ENCODE peak calls at places on chromosomes 12 and 14, in five cellular contexts. Y is CD8-positive, alpha-beta T cell; S is MM.1S; F is mammary epithelial cell; A is Panc1. L is an unnamed sample.

GRCh38 chr12:126874427-126875026 is 1392.4 kb upstream of the TMEM132C start:
- DNase-seq in Y (peak; percentile 53), S (peak; percentile 40), F (peak; percentile 21), A (peak; percentile 22), L (peak; percentile 53)

GRCh38 chr12:26056335-26056734 is 68.5 kb downstream of the BHLHE41 start:
- DNase-seq in Y (no peak), S (no peak), F (peak; percentile 78), A (no peak), L (no peak)

GRCh38 chr12:123143753-123144461 is 7.0 kb downstream of the PITPNM2 start:
- DNase-seq in Y (no peak), S (no peak), F (no peak), A (no peak), L (no peak)

GRCh38 chr12:130126023-130126432 is 36.2 kb upstream of the FZD10 start:
- DNase-seq in Y (no peak), S (no peak), F (peak; percentile 16), A (no peak), L (no peak)

GRCh38 chr14:36667679-36668078 is 6.0 kb downstream of the PAX9 start:
- DNase-seq in Y (no peak), S (no peak), F (no peak), A (no peak), L (no peak)

GRCh38 chr12:89779090-89779489 is 70.5 kb upstream of the ATP2B1 start:
- DNase-seq in Y (no peak), S (no peak), F (peak; percentile 62), A (no peak), L (no peak)

GRCh38 chr12:6792522-6793201 is 3.3 kb downstream of the CD4 start:
- DNase-seq in Y (peak; percentile 34), S (no peak), F (no peak), A (no peak), L (peak; percentile 63)

GRCh38 chr14:25406818-25407217 is 356.9 kb upstream of the STXBP6 start:
- DNase-seq in Y (no peak), S (peak; percentile 44), F (peak; percentile 8), A (no peak), L (peak; percentile 54)

GRCh38 chr12:93536766-93537515 is 35.5 kb upstream of the SOCS2 start:
- DNase-seq in Y (no peak), S (peak; percentile 64), F (no peak), A (no peak), L (no peak)

GRCh38 chr12:22728989-22729388 is 104.0 kb downstream of the ETNK1 start:
- DNase-seq in Y (no peak), S (peak; percentile 56), F (no peak), A (no peak), L (no peak)

GRCh38 chr12:89566615-89567014 is 40.8 kb upstream of the POC1B start:
- DNase-seq in Y (no peak), S (no peak), F (peak; percentile 95), A (no peak), L (no peak)

GRCh38 chr12:27331927-27332324 is 710 bp upstream of the BMAL2 start:
- DNase-seq in Y (no peak), S (no peak), F (peak; percentile 42), A (no peak), L (no peak)

GRCh38 chr14:94322648-94323570 is at the start of gene SERPINA6:
- DNase-seq in Y (no peak), S (no peak), F (no peak), A (no peak), L (no peak)

GRCh38 chr12:132861558-132861957 is 25.8 kb downstream of the CHFR start:
- DNase-seq in Y (no peak), S (no peak), F (no peak), A (no peak), L (no peak)

DNA sequence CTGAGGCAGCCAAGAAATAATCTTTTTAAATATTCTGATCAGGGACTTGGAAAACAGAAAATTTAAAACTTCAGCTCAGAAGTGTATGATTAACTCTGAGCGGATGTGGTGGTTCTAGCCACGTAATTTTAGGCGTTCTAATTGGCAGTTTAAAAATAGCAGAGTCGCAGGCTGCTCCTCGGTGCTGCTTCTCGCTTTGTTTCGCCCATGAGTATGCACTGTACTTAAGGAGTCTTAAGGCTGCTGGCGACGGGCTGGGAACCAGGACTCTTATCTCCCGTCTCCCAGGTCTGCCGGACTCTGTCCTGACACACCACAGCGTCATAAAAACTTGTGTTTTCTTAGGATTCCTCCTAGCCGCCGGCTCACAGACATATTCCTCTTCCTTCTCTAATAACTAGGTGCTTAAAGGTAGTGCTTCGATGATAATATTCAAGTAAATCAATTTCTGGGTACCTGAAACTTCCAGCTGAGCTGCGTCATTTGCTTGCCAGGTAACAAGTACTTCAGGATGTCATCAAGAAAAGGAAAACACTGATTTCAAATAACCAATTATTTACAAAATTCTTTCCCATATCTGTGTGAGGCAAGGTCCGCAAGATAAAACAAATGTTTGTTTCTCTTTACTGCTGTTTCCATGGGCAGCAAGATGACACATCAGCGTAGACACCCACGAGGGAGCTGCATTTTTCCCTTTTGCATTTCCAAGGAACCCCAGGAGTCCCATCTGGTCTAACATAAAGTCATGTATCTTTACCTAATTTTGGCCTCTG is 113.2 kb upstream of the PELI2 start:
- DNase-seq in Y (peak; percentile 25), S (no peak), F (no peak), A (no peak), L (peak; percentile 44)
- H3K4me3 ChIP-seq in Y (no peak overlapping the region), S (no peak overlapping the region), F (no peak overlapping the region), A (peak overlapping the region; percentile 8), L (no peak overlapping the region)

DNA sequence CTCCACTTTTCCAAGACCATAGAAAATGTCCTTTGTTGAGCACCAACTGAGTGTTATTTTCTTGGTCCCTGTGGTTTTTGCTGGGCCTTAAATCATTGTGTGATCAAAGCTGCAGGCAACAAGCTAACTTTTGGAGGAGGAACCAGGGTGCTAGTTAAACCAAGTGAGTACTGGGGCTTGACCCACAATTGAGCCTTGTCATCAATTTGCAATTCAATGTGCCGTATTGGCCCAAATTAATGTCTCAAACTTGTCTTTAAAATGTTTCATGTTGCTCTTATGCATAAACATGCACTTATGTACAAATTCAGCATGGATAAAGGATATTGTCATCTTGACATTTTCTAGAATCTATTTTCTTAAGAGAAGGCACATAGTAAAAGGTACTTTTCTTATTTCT is 62.3 kb downstream of the DAD1 start:
- DNase-seq in Y (no peak), S (no peak), F (no peak), A (no peak), L (no peak)
- H3K4me3 ChIP-seq in Y (peak overlapping the region; percentile 61), S (no peak overlapping the region), F (no peak overlapping the region), A (no peak overlapping the region), L (no peak overlapping the region)

GRCh38 chr14:76376001-76376404 is at the start of gene ESRRB:
- DNase-seq in Y (no peak), S (no peak), F (peak; percentile 11), A (no peak), L (no peak)
- H3K4me3 ChIP-seq in Y (no peak within 1 kb of the TSS), S (no peak within 1 kb of the TSS), F (peak within 1 kb of the TSS; percentile 34), A (peak within 1 kb of the TSS; percentile 26), L (no peak within 1 kb of the TSS)

GRCh38 chr12:47819544-47819901 is 180 bp downstream of the HDAC7 start:
- DNase-seq in Y (no peak), S (no peak), F (no peak), A (no peak), L (no peak)

GRCh38 chr12:47822386-47822785 is 2.7 kb upstream of the HDAC7 start:
- DNase-seq in Y (no peak), S (no peak), F (no peak), A (no peak), L (no peak)

GRCh38 chr12:47821346-47821706 is 1.6 kb upstream of the HDAC7 start:
- DNase-seq in Y (no peak), S (no peak), F (no peak), A (no peak), L (no peak)

GRCh38 chr12:47819902-47820630 is at the start of gene HDAC7:
- DNase-seq in Y (peak; percentile 75), S (peak; percentile 85), F (peak; percentile 68), A (no peak), L (peak; percentile 68)

DNA sequence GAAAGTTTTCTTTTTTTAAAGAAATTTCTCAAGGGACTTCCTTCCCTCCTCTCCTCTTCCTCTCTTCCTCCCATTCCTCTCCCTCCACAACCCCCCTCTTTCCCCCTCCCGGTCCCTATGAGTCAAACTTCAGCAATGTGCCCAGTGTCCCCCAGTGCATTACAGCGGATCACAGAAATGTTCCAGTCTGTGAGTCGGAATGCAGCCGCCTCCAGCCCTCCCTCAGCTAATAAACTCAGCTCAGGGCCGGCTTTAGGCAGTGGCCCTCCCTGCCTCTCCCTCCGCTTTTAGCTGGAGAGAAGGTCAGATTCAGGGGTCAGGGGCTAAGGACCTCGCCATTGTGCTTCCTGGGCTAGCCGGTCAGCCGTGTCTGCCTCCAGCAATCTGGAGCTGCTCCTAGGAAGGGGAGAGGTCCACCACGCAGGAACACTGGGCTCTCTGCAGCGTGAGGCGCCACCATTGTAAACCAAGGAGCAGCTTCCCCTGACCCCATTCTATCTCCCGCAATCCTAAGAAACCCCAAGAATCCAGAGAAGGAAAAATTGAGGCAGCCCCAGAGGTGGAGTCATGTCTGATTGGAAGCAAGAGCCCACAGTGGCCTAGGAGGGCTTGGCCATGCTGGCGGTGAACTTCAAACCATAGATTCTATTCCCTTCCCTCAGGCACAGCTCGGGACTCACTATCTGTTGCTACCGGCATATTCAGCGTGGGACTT is 1.1 kb upstream of the HDAC7 start:
- DNase-seq in Y (no peak), S (no peak), F (peak; percentile 85), A (no peak), L (no peak)
- H3K4me3 ChIP-seq in Y (peak overlapping the region; percentile 71), S (peak overlapping the region; percentile 83), F (peak overlapping the region; percentile 79), A (peak overlapping the region; percentile 78), L (peak overlapping the region; percentile 81)

DNA sequence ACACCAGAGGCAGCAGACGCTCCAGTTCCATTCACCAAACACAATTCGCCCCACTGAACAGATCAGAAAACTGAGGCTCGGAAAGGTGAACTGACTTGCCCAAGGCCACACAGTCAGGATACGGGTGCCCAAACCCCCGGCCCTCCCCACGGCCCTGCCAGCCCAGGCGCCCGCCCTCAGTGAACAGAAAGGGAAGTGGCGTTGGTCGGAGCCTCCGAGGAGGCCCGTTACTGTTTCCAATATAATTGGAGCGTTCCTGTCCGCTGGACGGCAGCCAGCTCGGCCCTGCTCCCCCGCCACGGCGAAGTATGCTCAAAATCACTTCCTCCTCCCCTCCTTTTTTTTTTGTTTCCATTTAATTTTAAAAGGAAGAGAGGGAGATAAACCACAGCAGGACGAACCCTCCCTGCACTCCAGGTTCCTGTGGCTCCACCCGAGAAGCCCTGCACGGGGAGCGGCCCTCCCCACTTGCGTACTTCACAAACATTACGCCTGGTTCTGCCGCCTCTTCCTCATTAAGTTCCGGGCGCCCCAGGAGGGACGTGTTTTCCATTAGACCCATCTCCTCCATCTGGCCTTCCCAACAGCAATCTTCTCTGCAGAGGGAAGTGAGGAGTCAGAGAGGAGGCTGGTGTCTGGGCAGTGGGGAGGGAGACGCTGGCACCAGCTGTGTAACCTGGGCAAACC is 61.1 kb downstream of the NCOR2 start:
- DNase-seq in Y (no peak), S (no peak), F (no peak), A (no peak), L (no peak)
- H3K4me3 ChIP-seq in Y (no peak overlapping the region), S (no peak overlapping the region), F (no peak overlapping the region), A (no peak overlapping the region), L (no peak overlapping the region)

DNA sequence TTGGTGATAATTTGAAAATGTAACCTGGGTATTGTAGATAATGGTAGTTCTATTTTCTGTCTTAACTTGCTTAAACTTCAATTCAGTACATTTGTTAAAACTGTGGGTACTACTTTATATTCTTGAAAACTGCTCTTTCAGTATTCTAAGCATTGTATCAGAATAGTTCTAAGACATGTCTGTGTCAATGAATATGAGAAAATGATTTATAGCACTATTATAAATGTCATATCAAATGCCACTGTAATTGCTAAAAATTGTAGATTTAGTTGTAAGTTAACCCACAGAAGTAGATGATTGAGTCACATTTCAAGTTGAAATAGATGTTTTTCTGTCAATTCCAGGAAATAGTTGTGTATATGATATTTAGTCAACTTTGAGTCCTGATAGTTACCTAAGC is 2.4 kb downstream of the NAA30 start:
- DNase-seq in Y (no peak), S (no peak), F (no peak), A (no peak), L (no peak)
- H3K4me3 ChIP-seq in Y (no peak overlapping the region), S (no peak overlapping the region), F (peak overlapping the region; percentile 79), A (peak overlapping the region; percentile 76), L (no peak overlapping the region)

L was measured in Jurkat, Clone E6-1.